ENCODE peak calls at places on chromosomes 13 and 19, in seven cellular contexts. One of them, this sample, is unnamed.

GRCh38 chr19:29529646-29530548 is 4.1 kb downstream of the VSTM2B start:
- DNase-seq in pancreas: peak; percentile 63
- DNase-seq in mesenchymal stem cell: no peak
- DNase-seq in HCT116: no peak
- DNase-seq in effector memory CD4-positive, alpha-beta T cell: no peak
- DNase-seq in left ventricle myocardium inferior: no peak
- DNase-seq in GM23248: peak; percentile 21
- DNase-seq in this sample: no peak

GRCh38 chr13:99380402-99380801 is 73.2 kb upstream of the GPR183 start:
- DNase-seq in pancreas: no peak
- DNase-seq in mesenchymal stem cell: no peak
- DNase-seq in HCT116: no peak
- DNase-seq in effector memory CD4-positive, alpha-beta T cell: no peak
- DNase-seq in left ventricle myocardium inferior: no peak
- DNase-seq in GM23248: no peak
- DNase-seq in this sample: no peak

GRCh38 chr19:58476498-58477015 is 405 bp downstream of the ZNF446 start:
- DNase-seq in pancreas: no peak
- DNase-seq in mesenchymal stem cell: peak; percentile 74
- DNase-seq in HCT116: no peak
- DNase-seq in effector memory CD4-positive, alpha-beta T cell: no peak
- DNase-seq in left ventricle myocardium inferior: no peak
- DNase-seq in GM23248: peak; percentile 80
- DNase-seq in this sample: no peak

GRCh38 chr19:2332341-2333026 is 4.0 kb downstream of the SPPL2B start:
- DNase-seq in pancreas: peak; percentile 71
- DNase-seq in mesenchymal stem cell: no peak
- DNase-seq in HCT116: no peak
- DNase-seq in effector memory CD4-positive, alpha-beta T cell: peak; percentile 14
- DNase-seq in left ventricle myocardium inferior: peak; percentile 38
- DNase-seq in GM23248: no peak
- DNase-seq in this sample: no peak

GRCh38 chr19:7294571-7295212 is 478 bp upstream of the INSR start:
- DNase-seq in pancreas: peak; percentile 92
- DNase-seq in mesenchymal stem cell: peak; percentile 40
- DNase-seq in HCT116: peak; percentile 75
- DNase-seq in effector memory CD4-positive, alpha-beta T cell: no peak
- DNase-seq in left ventricle myocardium inferior: peak; percentile 82
- DNase-seq in GM23248: peak; percentile 72
- DNase-seq in this sample: no peak

GRCh38 chr13:91459485-91459884 is 61.1 kb downstream of the GPC5 start:
- DNase-seq in pancreas: no peak
- DNase-seq in mesenchymal stem cell: no peak
- DNase-seq in HCT116: no peak
- DNase-seq in effector memory CD4-positive, alpha-beta T cell: no peak
- DNase-seq in left ventricle myocardium inferior: no peak
- DNase-seq in GM23248: no peak
- DNase-seq in this sample: no peak

GRCh38 chr13:90926459-90926858 is 421.0 kb upstream of the MIR17HG start:
- DNase-seq in pancreas: no peak
- DNase-seq in mesenchymal stem cell: peak; percentile 66
- DNase-seq in HCT116: no peak
- DNase-seq in effector memory CD4-positive, alpha-beta T cell: no peak
- DNase-seq in left ventricle myocardium inferior: no peak
- DNase-seq in GM23248: no peak
- DNase-seq in this sample: no peak

GRCh38 chr13:20438801-20439200 is 86.9 kb downstream of the CRYL1 start:
- DNase-seq in pancreas: no peak
- DNase-seq in mesenchymal stem cell: no peak
- DNase-seq in HCT116: no peak
- DNase-seq in effector memory CD4-positive, alpha-beta T cell: no peak
- DNase-seq in left ventricle myocardium inferior: no peak
- DNase-seq in GM23248: no peak
- DNase-seq in this sample: no peak

GRCh38 chr19:7619671-7620441 is 9.5 kb downstream of the XAB2 start:
- DNase-seq in pancreas: peak; percentile 89
- DNase-seq in mesenchymal stem cell: no peak
- DNase-seq in HCT116: no peak
- DNase-seq in effector memory CD4-positive, alpha-beta T cell: no peak
- DNase-seq in left ventricle myocardium inferior: no peak
- DNase-seq in GM23248: no peak
- DNase-seq in this sample: no peak

GRCh38 chr19:53696951-53697350 is 65.2 kb downstream of the DPRX start:
- DNase-seq in pancreas: no peak
- DNase-seq in mesenchymal stem cell: peak; percentile 1
- DNase-seq in HCT116: no peak
- DNase-seq in effector memory CD4-positive, alpha-beta T cell: no peak
- DNase-seq in left ventricle myocardium inferior: no peak
- DNase-seq in GM23248: peak; percentile 4
- DNase-seq in this sample: no peak

GRCh38 chr13:109859898-109860297 is 73.5 kb upstream of the IRS2 start:
- DNase-seq in pancreas: no peak
- DNase-seq in mesenchymal stem cell: no peak
- DNase-seq in HCT116: no peak
- DNase-seq in effector memory CD4-positive, alpha-beta T cell: no peak
- DNase-seq in left ventricle myocardium inferior: no peak
- DNase-seq in GM23248: no peak
- DNase-seq in this sample: no peak

GRCh38 chr19:4059931-4060620 is 6.6 kb downstream of the ZBTB7A start:
- DNase-seq in pancreas: peak; percentile 81
- DNase-seq in mesenchymal stem cell: no peak
- DNase-seq in HCT116: no peak
- DNase-seq in effector memory CD4-positive, alpha-beta T cell: peak; percentile 46
- DNase-seq in left ventricle myocardium inferior: peak; percentile 73
- DNase-seq in GM23248: peak; percentile 85
- DNase-seq in this sample: no peak

GRCh38 chr19:2481466-2481865 is 5.5 kb downstream of the GADD45B start:
- DNase-seq in pancreas: no peak
- DNase-seq in mesenchymal stem cell: no peak
- DNase-seq in HCT116: no peak
- DNase-seq in effector memory CD4-positive, alpha-beta T cell: no peak
- DNase-seq in left ventricle myocardium inferior: no peak
- DNase-seq in GM23248: no peak
- DNase-seq in this sample: no peak

GRCh38 chr13:43686557-43686956 is 100.2 kb downstream of the ENOX1 start:
- DNase-seq in pancreas: no peak
- DNase-seq in mesenchymal stem cell: peak; percentile 99
- DNase-seq in HCT116: no peak
- DNase-seq in effector memory CD4-positive, alpha-beta T cell: no peak
- DNase-seq in left ventricle myocardium inferior: peak; percentile 64
- DNase-seq in GM23248: peak; percentile 96
- DNase-seq in this sample: peak; percentile 49

GRCh38 chr19:6528544-6529121 is 2.2 kb upstream of the TNFSF9 start:
- DNase-seq in pancreas: no peak
- DNase-seq in mesenchymal stem cell: no peak
- DNase-seq in HCT116: no peak
- DNase-seq in effector memory CD4-positive, alpha-beta T cell: no peak
- DNase-seq in left ventricle myocardium inferior: peak; percentile 74
- DNase-seq in GM23248: peak; percentile 18
- DNase-seq in this sample: no peak

GRCh38 chr19:1811472-1811894 is 593 bp downstream of the ATP8B3 start:
- DNase-seq in pancreas: peak; percentile 93
- DNase-seq in mesenchymal stem cell: peak; percentile 66
- DNase-seq in HCT116: peak; percentile 90
- DNase-seq in effector memory CD4-positive, alpha-beta T cell: peak; percentile 53
- DNase-seq in left ventricle myocardium inferior: peak; percentile 41
- DNase-seq in GM23248: peak; percentile 86
- DNase-seq in this sample: no peak

GRCh38 chr19:38035515-38036495 is 128.8 kb downstream of the SIPA1L3 start:
- DNase-seq in pancreas: no peak
- DNase-seq in mesenchymal stem cell: peak; percentile 47
- DNase-seq in HCT116: no peak
- DNase-seq in effector memory CD4-positive, alpha-beta T cell: no peak
- DNase-seq in left ventricle myocardium inferior: no peak
- DNase-seq in GM23248: peak; percentile 73
- DNase-seq in this sample: no peak

GRCh38 chr13:43742911-43743310 is 43.9 kb downstream of the ENOX1 start:
- DNase-seq in pancreas: no peak
- DNase-seq in mesenchymal stem cell: no peak
- DNase-seq in HCT116: no peak
- DNase-seq in effector memory CD4-positive, alpha-beta T cell: no peak
- DNase-seq in left ventricle myocardium inferior: no peak
- DNase-seq in GM23248: no peak
- DNase-seq in this sample: no peak

DNA sequence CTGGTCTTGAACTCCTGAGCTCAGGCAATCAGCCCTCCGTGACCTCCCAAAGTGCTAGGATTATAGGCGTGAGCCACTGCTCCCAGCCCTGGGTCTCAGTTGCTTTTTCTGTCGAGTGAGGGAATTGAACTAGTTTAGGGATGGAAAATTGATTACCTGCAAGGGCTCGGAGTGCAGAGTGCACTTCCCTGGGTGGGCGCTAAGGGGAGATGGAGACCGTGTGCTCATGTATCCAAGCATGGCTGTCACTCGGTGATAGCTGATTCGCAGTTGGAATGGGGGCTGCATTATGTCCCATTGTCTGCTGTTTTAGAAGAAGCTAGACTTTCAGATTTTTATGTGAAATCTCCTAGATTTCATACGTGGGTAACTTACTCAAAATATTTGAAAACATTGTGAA is 139.9 kb upstream of the RFC3 start:
- DNase-seq in pancreas: no peak
- DNase-seq in mesenchymal stem cell: no peak
- DNase-seq in HCT116: no peak
- DNase-seq in effector memory CD4-positive, alpha-beta T cell: no peak
- DNase-seq in left ventricle myocardium inferior: no peak
- DNase-seq in GM23248: no peak
- DNase-seq in this sample: no peak
- H3K4me3 ChIP-seq in pancreas: no peak overlapping the region
- H3K4me3 ChIP-seq in mesenchymal stem cell: no peak overlapping the region
- H3K4me3 ChIP-seq in HCT116: no peak overlapping the region
- H3K4me3 ChIP-seq in effector memory CD4-positive, alpha-beta T cell: no peak overlapping the region
- H3K4me3 ChIP-seq in left ventricle myocardium inferior: no peak overlapping the region
- H3K4me3 ChIP-seq in GM23248: no peak overlapping the region
- H3K4me3 ChIP-seq in this sample: no peak overlapping the region

GRCh38 chr19:57008432-57008831 is 111.4 kb upstream of the USP29 start:
- DNase-seq in pancreas: no peak
- DNase-seq in mesenchymal stem cell: no peak
- DNase-seq in HCT116: no peak
- DNase-seq in effector memory CD4-positive, alpha-beta T cell: no peak
- DNase-seq in left ventricle myocardium inferior: no peak
- DNase-seq in GM23248: no peak
- DNase-seq in this sample: no peak

GRCh38 chr19:57002765-57003164 is 117.0 kb upstream of the USP29 start:
- DNase-seq in pancreas: no peak
- DNase-seq in mesenchymal stem cell: no peak
- DNase-seq in HCT116: no peak
- DNase-seq in effector memory CD4-positive, alpha-beta T cell: no peak
- DNase-seq in left ventricle myocardium inferior: no peak
- DNase-seq in GM23248: no peak
- DNase-seq in this sample: no peak

GRCh38 chr19:57002195-57002601 is 117.6 kb upstream of the USP29 start:
- DNase-seq in pancreas: no peak
- DNase-seq in mesenchymal stem cell: no peak
- DNase-seq in HCT116: no peak
- DNase-seq in effector memory CD4-positive, alpha-beta T cell: no peak
- DNase-seq in left ventricle myocardium inferior: no peak
- DNase-seq in GM23248: no peak
- DNase-seq in this sample: no peak

GRCh38 chr19:57004418-57004817 is 115.4 kb upstream of the USP29 start:
- DNase-seq in pancreas: no peak
- DNase-seq in mesenchymal stem cell: no peak
- DNase-seq in HCT116: no peak
- DNase-seq in effector memory CD4-positive, alpha-beta T cell: no peak
- DNase-seq in left ventricle myocardium inferior: no peak
- DNase-seq in GM23248: no peak
- DNase-seq in this sample: no peak
- H3K9me3 ChIP-seq in pancreas: no peaks in the 10 kb centered on the region
- H3K9me3 ChIP-seq in mesenchymal stem cell: peaks cover 13% of the 10 kb centered on the region
- H3K9me3 ChIP-seq in HCT116: peaks cover 3% of the 10 kb centered on the region
- H3K9me3 ChIP-seq in effector memory CD4-positive, alpha-beta T cell: no peaks in the 10 kb centered on the region
- H3K9me3 ChIP-seq in left ventricle myocardium inferior: peaks cover 14% of the 10 kb centered on the region
- H3K9me3 ChIP-seq in GM23248: peaks cover 4% of the 10 kb centered on the region
- H3K9me3 ChIP-seq in this sample: peaks cover 65% of the 10 kb centered on the region

GRCh38 chr19:45142728-45143115 is 18.1 kb downstream of the NKPD1 start:
- DNase-seq in pancreas: peak; percentile 40
- DNase-seq in mesenchymal stem cell: no peak
- DNase-seq in HCT116: no peak
- DNase-seq in effector memory CD4-positive, alpha-beta T cell: no peak
- DNase-seq in left ventricle myocardium inferior: no peak
- DNase-seq in GM23248: no peak
- DNase-seq in this sample: no peak

GRCh38 chr19:45140144-45140503 is 20.7 kb downstream of the NKPD1 start:
- DNase-seq in pancreas: no peak
- DNase-seq in mesenchymal stem cell: no peak
- DNase-seq in HCT116: no peak
- DNase-seq in effector memory CD4-positive, alpha-beta T cell: no peak
- DNase-seq in left ventricle myocardium inferior: no peak
- DNase-seq in GM23248: no peak
- DNase-seq in this sample: no peak

GRCh38 chr19:45141203-45141900 is 19.4 kb downstream of the NKPD1 start:
- DNase-seq in pancreas: peak; percentile 61
- DNase-seq in mesenchymal stem cell: no peak
- DNase-seq in HCT116: no peak
- DNase-seq in effector memory CD4-positive, alpha-beta T cell: no peak
- DNase-seq in left ventricle myocardium inferior: no peak
- DNase-seq in GM23248: no peak
- DNase-seq in this sample: no peak

GRCh38 chr19:45140533-45140932 is 20.2 kb downstream of the NKPD1 start:
- DNase-seq in pancreas: no peak
- DNase-seq in mesenchymal stem cell: no peak
- DNase-seq in HCT116: no peak
- DNase-seq in effector memory CD4-positive, alpha-beta T cell: no peak
- DNase-seq in left ventricle myocardium inferior: no peak
- DNase-seq in GM23248: no peak
- DNase-seq in this sample: no peak

GRCh38 chr19:45142016-45142727 is 18.6 kb downstream of the NKPD1 start:
- DNase-seq in pancreas: peak; percentile 66
- DNase-seq in mesenchymal stem cell: no peak
- DNase-seq in HCT116: no peak
- DNase-seq in effector memory CD4-positive, alpha-beta T cell: no peak
- DNase-seq in left ventricle myocardium inferior: no peak
- DNase-seq in GM23248: no peak
- DNase-seq in this sample: no peak
- H3K4me3 ChIP-seq in pancreas: no peak overlapping the region
- H3K4me3 ChIP-seq in mesenchymal stem cell: no peak overlapping the region
- H3K4me3 ChIP-seq in HCT116: no peak overlapping the region
- H3K4me3 ChIP-seq in effector memory CD4-positive, alpha-beta T cell: no peak overlapping the region
- H3K4me3 ChIP-seq in left ventricle myocardium inferior: no peak overlapping the region
- H3K4me3 ChIP-seq in GM23248: no peak overlapping the region
- H3K4me3 ChIP-seq in this sample: no peak overlapping the region

GRCh38 chr19:51971624-51972023 is 15.0 kb downstream of the ZNF350 start:
- DNase-seq in pancreas: no peak
- DNase-seq in mesenchymal stem cell: peak; percentile 41
- DNase-seq in HCT116: no peak
- DNase-seq in effector memory CD4-positive, alpha-beta T cell: no peak
- DNase-seq in left ventricle myocardium inferior: no peak
- DNase-seq in GM23248: peak; percentile 16
- DNase-seq in this sample: no peak

GRCh38 chr19:51977346-51977745 is 9.3 kb downstream of the ZNF350 start:
- DNase-seq in pancreas: no peak
- DNase-seq in mesenchymal stem cell: no peak
- DNase-seq in HCT116: no peak
- DNase-seq in effector memory CD4-positive, alpha-beta T cell: no peak
- DNase-seq in left ventricle myocardium inferior: no peak
- DNase-seq in GM23248: no peak
- DNase-seq in this sample: no peak

GRCh38 chr19:51978882-51979281 is 7.8 kb downstream of the ZNF350 start:
- DNase-seq in pancreas: no peak
- DNase-seq in mesenchymal stem cell: no peak
- DNase-seq in HCT116: no peak
- DNase-seq in effector memory CD4-positive, alpha-beta T cell: no peak
- DNase-seq in left ventricle myocardium inferior: no peak
- DNase-seq in GM23248: no peak
- DNase-seq in this sample: no peak

GRCh38 chr19:51980116-51980736 is 6.4 kb downstream of the ZNF350 start:
- DNase-seq in pancreas: no peak
- DNase-seq in mesenchymal stem cell: no peak
- DNase-seq in HCT116: no peak
- DNase-seq in effector memory CD4-positive, alpha-beta T cell: no peak
- DNase-seq in left ventricle myocardium inferior: no peak
- DNase-seq in GM23248: no peak
- DNase-seq in this sample: no peak

GRCh38 chr19:51976852-51977251 is 9.8 kb downstream of the ZNF350 start:
- DNase-seq in pancreas: no peak
- DNase-seq in mesenchymal stem cell: no peak
- DNase-seq in HCT116: no peak
- DNase-seq in effector memory CD4-positive, alpha-beta T cell: no peak
- DNase-seq in left ventricle myocardium inferior: no peak
- DNase-seq in GM23248: no peak
- DNase-seq in this sample: no peak
- H3K9me3 ChIP-seq in pancreas: no peaks in the 10 kb centered on the region
- H3K9me3 ChIP-seq in mesenchymal stem cell: peaks cover 99% of the 10 kb centered on the region
- H3K9me3 ChIP-seq in HCT116: peaks cover 33% of the 10 kb centered on the region
- H3K9me3 ChIP-seq in effector memory CD4-positive, alpha-beta T cell: peaks cover 63% of the 10 kb centered on the region
- H3K9me3 ChIP-seq in left ventricle myocardium inferior: peaks cover 98% of the 10 kb centered on the region
- H3K9me3 ChIP-seq in GM23248: no peaks in the 10 kb centered on the region
- H3K9me3 ChIP-seq in this sample: peaks cover 48% of the 10 kb centered on the region